ENCODE peak calls at places on chromosomes 7 and 10, in five cellular contexts. B is SK-N-SH, K is mesenchymal stem cell, J is PC-9, H is mammary epithelial cell. Z is an unnamed sample.

GRCh38 chr10:123507298-123507697 is 158.9 kb upstream of the GPR26 start:
- DNase-seq in K (no peak), J (no peak), H (no peak), B (no peak), Z (no peak)

GRCh38 chr10:13788701-13789447 is 202.1 kb downstream of the PRPF18 start:
- DNase-seq in H (no peak), B (no peak), K (peak), J (no peak), Z (no peak)

GRCh38 chr7:122306320-122307227 is 2.0 kb upstream of the FEZF1 start:
- DNase-seq in K (no peak), H (no peak), B (no peak), J (no peak), Z (no peak)

GRCh38 chr7:100435401-100436304 is 644 bp downstream of the PPP1R35 start:
- DNase-seq in J (peak), H (peak), B (peak), K (peak), Z (peak)

GRCh38 chr7:7177044-7177517 is 5.3 kb upstream of the C1GALT1 start:
- DNase-seq in J (peak), B (no peak), H (peak), K (peak), Z (peak)

GRCh38 chr7:113392841-113393540 is 274.6 kb upstream of the SMIM30 start:
- DNase-seq in K (no peak), B (no peak), H (no peak), J (no peak), Z (no peak)

GRCh38 chr10:69892436-69893215 is 90.9 kb downstream of the COL13A1 start:
- DNase-seq in B (no peak), K (no peak), J (no peak), H (no peak), Z (no peak)

GRCh38 chr10:125057158-125058001 is 103.0 kb downstream of the CTBP2 start:
- DNase-seq in J (no peak), H (peak), B (peak), K (peak), Z (peak)

GRCh38 chr7:128176696-128177095 is 64.4 kb upstream of the LEP start:
- DNase-seq in K (no peak), B (no peak), J (peak), H (peak), Z (peak)

GRCh38 chr7:127933116-127933515 is 98.1 kb downstream of the LRRC4 start:
- DNase-seq in J (no peak), H (no peak), B (no peak), K (no peak), Z (no peak)

GRCh38 chr7:70569335-70569819 is 562.6 kb upstream of the GALNT17 start:
- DNase-seq in B (no peak), K (no peak), J (no peak), H (no peak), Z (no peak)

GRCh38 chr7:40570218-40570617 is 435.4 kb downstream of the SUGCT start:
- DNase-seq in B (no peak), H (no peak), K (peak), J (no peak), Z (no peak)

GRCh38 chr10:78405781-78406180 is 372.1 kb downstream of the RPS24 start:
- DNase-seq in K (no peak), H (no peak), B (no peak), J (no peak), Z (no peak)

GRCh38 chr7:157570531-157571200 is 233.9 kb downstream of the DNAJB6 start:
- DNase-seq in J (no peak), B (no peak), K (peak), H (no peak), Z (no peak)

GRCh38 chr10:102460836-102461186 is 9.5 kb upstream of the C10orf95 start:
- DNase-seq in B (no peak), H (no peak), K (no peak), J (no peak), Z (no peak)

GRCh38 chr10:24871006-24871405 is 81.4 kb downstream of the PRTFDC1 start:
- DNase-seq in J (no peak), K (no peak), H (no peak), B (no peak), Z (no peak)

GRCh38 chr7:137120690-137121089 is 222.8 kb downstream of the PTN start:
- DNase-seq in K (no peak), H (peak), B (no peak), J (no peak), Z (no peak)
- H2AFZ ChIP-seq in K (no peak), H (no peak), B (no peak), J (no peak), Z (no peak)

GRCh38 chr7:136869991-136870798 is 1.7 kb downstream of the CHRM2 start:
- DNase-seq in H (no peak), B (peak), K (peak), J (no peak), Z (no peak)

GRCh38 chr7:136865777-136866176 is 2.7 kb upstream of the CHRM2 start:
- DNase-seq in J (no peak), H (no peak), B (no peak), K (no peak), Z (no peak)

GRCh38 chr7:136868496-136869005 is at the start of gene CHRM2:
- DNase-seq in H (peak), J (no peak), K (peak), B (peak), Z (no peak)

GRCh38 chr7:136870799-136871487 is 2.5 kb downstream of the CHRM2 start:
- DNase-seq in H (no peak), B (peak), K (peak), J (no peak), Z (no peak)

GRCh38 chr7:136869006-136869961 is 832 bp downstream of the CHRM2 start:
- DNase-seq in K (peak), J (no peak), H (no peak), B (peak), Z (no peak)
- H3K4me2 ChIP-seq in K (peak), J (no peak), H (no peak), B (peak), Z (peak)

GRCh38 chr10:34109952-34110702 is 705.0 kb downstream of the PARD3 start:
- DNase-seq in B (no peak), J (no peak), H (peak), K (peak), Z (no peak)
- H2AFZ ChIP-seq in B (no peak), J (no peak), H (peak), K (no peak), Z (no peak)

DNA sequence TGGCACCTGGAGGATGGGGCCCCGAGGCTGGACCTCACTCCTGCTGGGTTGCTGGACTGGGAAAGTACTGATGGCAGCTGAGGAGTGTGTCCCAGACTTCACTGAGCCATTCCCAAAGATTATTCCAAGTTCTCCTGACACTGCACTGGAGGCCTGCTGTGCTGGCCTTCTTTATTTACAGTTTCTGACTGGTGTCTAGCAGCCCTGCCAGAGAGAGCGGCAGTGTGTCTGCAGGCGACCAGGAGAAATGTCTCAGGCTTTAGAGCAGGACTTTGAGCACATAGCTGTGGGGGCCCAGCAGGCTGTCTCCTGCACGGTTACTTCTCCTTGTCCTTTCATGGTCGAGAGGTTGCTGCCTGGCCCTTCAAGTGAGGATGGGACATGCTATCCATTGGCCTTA is 16.1 kb downstream of the HTRA1 start:
- DNase-seq in J (no peak), H (no peak), K (no peak), B (no peak), Z (no peak)
- H3K4me2 ChIP-seq in J (no peak), H (no peak), K (no peak), B (no peak), Z (no peak)

DNA sequence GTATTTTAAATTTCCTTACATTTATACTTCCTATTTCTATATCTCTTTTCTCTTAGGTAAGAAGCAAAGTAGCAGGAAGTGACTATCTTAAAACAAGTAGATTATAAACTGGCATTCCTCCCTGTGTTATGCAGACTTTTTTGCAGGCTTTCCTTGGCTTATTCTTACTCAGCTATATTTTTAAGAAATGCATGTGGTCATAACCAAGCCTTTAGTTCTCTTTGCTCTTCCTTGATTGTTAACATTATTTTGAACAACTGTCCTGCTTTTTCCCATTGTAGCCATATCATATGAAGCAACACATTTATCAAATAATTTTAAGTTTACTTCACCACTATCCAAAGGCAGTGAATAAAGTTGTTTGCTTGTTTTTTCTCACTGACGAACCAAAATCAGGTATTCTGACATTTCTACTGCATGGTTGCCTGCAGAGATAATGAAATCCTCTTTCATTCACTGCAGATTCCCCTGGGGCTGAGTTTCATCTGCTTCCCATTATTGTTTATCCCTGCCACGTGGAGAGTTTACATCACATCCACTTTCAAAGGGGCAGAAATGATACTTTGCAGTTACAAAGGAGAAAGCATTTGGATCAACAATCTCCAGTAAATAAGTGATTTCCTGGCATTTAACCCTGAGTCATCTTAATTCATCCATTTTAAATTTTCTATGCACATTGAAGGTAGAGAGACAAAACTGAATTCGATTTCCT is 389.9 kb upstream of the SEMA3C start:
- DNase-seq in K (peak), H (no peak), B (peak), J (no peak), Z (no peak)
- H2AFZ ChIP-seq in K (no peak), H (peak), B (peak), J (peak), Z (no peak)

GRCh38 chr10:3914702-3915101 is 129.7 kb upstream of the KLF6 start:
- DNase-seq in J (no peak), K (no peak), B (no peak), H (no peak), Z (no peak)

GRCh38 chr10:3909339-3909738 is 124.3 kb upstream of the KLF6 start:
- DNase-seq in H (no peak), K (no peak), J (no peak), B (no peak), Z (no peak)

GRCh38 chr10:3908183-3908582 is 123.2 kb upstream of the KLF6 start:
- DNase-seq in K (no peak), H (no peak), J (no peak), B (no peak), Z (no peak)

GRCh38 chr10:3911713-3912442 is 126.9 kb upstream of the KLF6 start:
- DNase-seq in B (no peak), J (no peak), H (peak), K (peak), Z (peak)

GRCh38 chr10:3911241-3911640 is 126.2 kb upstream of the KLF6 start:
- DNase-seq in J (no peak), H (no peak), K (no peak), B (no peak), Z (peak)
- H3K4me2 ChIP-seq in J (no peak), H (peak), K (no peak), B (no peak), Z (no peak)